ENCODE peak calls at places on chromosome 20, in seven cellular contexts. N is HepG2, R is sigmoid colon, J is fibroblast of lung, T is neural crest cell, H is GM13976, U is cardiac fibroblast. D is an unnamed sample.
A peak's percentile ranks its signal among the peaks of the same experiment; 100 is the strongest.

GRCh38 chr20:4153661-4154238 is 138.4 kb upstream of the RNF24 start:
- DNase-seq in H (no peak), T (no peak), N (no peak), R (peak; percentile 56), J (no peak), U (no peak), D (no peak)

GRCh38 chr20:44745560-44746366 is at the start of gene KCNK15:
- DNase-seq in J (peak; percentile 33), H (peak; percentile 64), U (peak; percentile 13), T (peak; percentile 14), N (no peak), R (peak; percentile 77), D (no peak)

GRCh38 chr20:61173966-61174725 is 77.9 kb upstream of the CDH4 start:
- DNase-seq in N (no peak), T (no peak), H (no peak), U (no peak), J (peak; percentile 72), R (no peak), D (peak; percentile 1)

GRCh38 chr20:10508060-10508459 is 73.0 kb downstream of the SLX4IP start:
- DNase-seq in J (no peak), T (no peak), N (no peak), H (no peak), U (peak; percentile 41), R (peak; percentile 84), D (no peak)

GRCh38 chr20:5041433-5041832 is 40.1 kb upstream of the SLC23A2 start:
- DNase-seq in R (no peak), U (peak; percentile 87), J (peak; percentile 12), H (no peak), N (no peak), T (peak; percentile 4), D (no peak)

GRCh38 chr20:4233520-4233919 is 218.2 kb upstream of the RNF24 start:
- DNase-seq in U (no peak), T (no peak), J (no peak), N (no peak), H (no peak), R (no peak), D (no peak)

GRCh38 chr20:20548527-20549266 is 163.7 kb downstream of the RALGAPA2 start:
- DNase-seq in H (no peak), N (peak; percentile 85), T (no peak), J (no peak), R (no peak), U (no peak), D (peak; percentile 98)

GRCh38 chr20:59032713-59033059 is 551 bp upstream of the ATP5F1E start:
- DNase-seq in H (no peak), T (no peak), J (peak; percentile 33), U (no peak), N (peak; percentile 54), R (no peak), D (no peak)

GRCh38 chr20:30484009-30484748 is 773.3 kb upstream of the DEFB115 start:
- DNase-seq in T (no peak), N (no peak), J (no peak), U (no peak), H (peak; percentile 1), R (no peak), D (no peak)

GRCh38 chr20:53660078-53660909 is 66.7 kb upstream of the ZNF217 start:
- DNase-seq in J (no peak), H (peak; percentile 52), U (peak; percentile 36), R (peak; percentile 71), N (no peak), T (no peak), D (no peak)

GRCh38 chr20:23193985-23194384 is 107.9 kb upstream of the CD93 start:
- DNase-seq in J (no peak), H (no peak), R (no peak), N (no peak), T (no peak), U (no peak), D (peak; percentile 83)

GRCh38 chr20:45934046-45934586 is 367 bp upstream of the PCIF1 start:
- DNase-seq in H (peak; percentile 73), R (peak; percentile 90), N (no peak), J (peak; percentile 52), U (peak; percentile 47), T (no peak), D (no peak)

GRCh38 chr20:61909028-61909427 is 156.7 kb downstream of the TAF4 start:
- DNase-seq in N (no peak), T (no peak), J (no peak), U (no peak), R (no peak), H (no peak), D (no peak)

GRCh38 chr20:18421608-18422007 is 45.2 kb downstream of the DZANK1 start:
- DNase-seq in T (no peak), U (no peak), N (no peak), R (no peak), J (no peak), H (no peak), D (no peak)

GRCh38 chr20:60199866-60200265 is 241.6 kb downstream of the CDH26 start:
- DNase-seq in N (no peak), J (no peak), R (no peak), H (no peak), U (no peak), T (no peak), D (no peak)

GRCh38 chr20:43541214-43541613 is 17.6 kb upstream of the SGK2 start:
- DNase-seq in J (peak; percentile 35), T (no peak), N (no peak), R (no peak), U (peak; percentile 80), H (no peak), D (peak; percentile 93)

DNA sequence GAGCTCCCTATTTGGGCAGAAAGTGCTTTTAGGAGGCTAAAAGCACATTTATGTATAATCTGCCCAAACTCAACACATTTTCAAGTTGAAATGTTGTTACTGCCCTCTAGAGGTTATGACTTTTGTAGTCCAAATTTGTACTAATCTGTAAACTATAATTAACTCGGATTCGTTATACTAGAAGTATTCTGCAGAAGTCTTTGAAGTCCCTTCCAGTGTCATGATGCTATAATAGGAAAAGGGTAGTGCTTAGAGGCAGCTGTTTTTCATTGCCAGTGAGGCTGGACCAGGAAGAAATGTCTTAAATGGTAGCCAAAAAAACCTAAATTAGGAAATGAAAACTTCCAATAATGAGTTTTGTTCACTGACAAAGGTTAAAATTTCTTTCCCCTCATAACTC is 44.8 kb upstream of the EMILIN3 start:
- DNase-seq in T (no peak), N (no peak), U (peak; percentile 61), R (no peak), H (no peak), J (peak; percentile 21), D (peak; percentile 39)
- TF ChIP-seq CTCF in T (peak; percentile 53), N (peak; percentile 42), U (peak; percentile 32), R (no peak), H (no peak), J (peak; percentile 23), D (peak; percentile 30)

DNA sequence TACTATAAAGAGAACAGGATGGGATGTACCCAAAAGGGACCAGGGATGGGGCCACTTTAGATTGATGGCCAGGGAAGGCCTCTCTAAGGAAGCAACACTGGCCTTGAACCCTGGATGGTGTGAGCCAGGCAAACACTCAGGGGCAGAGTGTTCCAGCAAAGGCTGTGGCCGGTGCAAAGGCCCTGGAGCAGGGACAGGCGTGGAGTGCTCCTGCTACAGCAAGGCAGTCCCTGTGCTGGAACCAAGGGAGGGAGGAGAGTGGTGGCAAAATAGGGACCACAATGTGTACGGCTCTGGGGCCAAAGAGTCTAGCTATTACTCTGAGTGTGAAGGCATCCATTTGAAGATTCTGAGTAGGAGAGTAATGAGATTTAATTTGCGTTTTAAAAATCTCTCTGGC is 131.6 kb downstream of the BMP7 start:
- DNase-seq in J (no peak), R (no peak), U (no peak), N (no peak), H (no peak), T (no peak), D (no peak)
- TF ChIP-seq CTCF in J (no peak), R (no peak), U (no peak), N (no peak), H (no peak), T (no peak), D (no peak)

GRCh38 chr20:42485566-42485965 is 704.1 kb downstream of the PTPRT start:
- DNase-seq in N (no peak), U (no peak), T (no peak), H (no peak), J (no peak), R (no peak), D (no peak)

GRCh38 chr20:42484790-42485365 is 704.8 kb downstream of the PTPRT start:
- DNase-seq in R (no peak), U (no peak), H (no peak), T (no peak), N (no peak), J (no peak), D (no peak)

GRCh38 chr20:42484335-42484734 is 705.4 kb downstream of the PTPRT start:
- DNase-seq in T (no peak), R (no peak), N (no peak), J (peak; percentile 2), U (peak; percentile 18), H (no peak), D (peak; percentile 8)

GRCh38 chr20:42482808-42483207 is 706.9 kb downstream of the PTPRT start:
- DNase-seq in T (no peak), N (no peak), H (no peak), R (no peak), U (no peak), J (no peak), D (no peak)

DNA sequence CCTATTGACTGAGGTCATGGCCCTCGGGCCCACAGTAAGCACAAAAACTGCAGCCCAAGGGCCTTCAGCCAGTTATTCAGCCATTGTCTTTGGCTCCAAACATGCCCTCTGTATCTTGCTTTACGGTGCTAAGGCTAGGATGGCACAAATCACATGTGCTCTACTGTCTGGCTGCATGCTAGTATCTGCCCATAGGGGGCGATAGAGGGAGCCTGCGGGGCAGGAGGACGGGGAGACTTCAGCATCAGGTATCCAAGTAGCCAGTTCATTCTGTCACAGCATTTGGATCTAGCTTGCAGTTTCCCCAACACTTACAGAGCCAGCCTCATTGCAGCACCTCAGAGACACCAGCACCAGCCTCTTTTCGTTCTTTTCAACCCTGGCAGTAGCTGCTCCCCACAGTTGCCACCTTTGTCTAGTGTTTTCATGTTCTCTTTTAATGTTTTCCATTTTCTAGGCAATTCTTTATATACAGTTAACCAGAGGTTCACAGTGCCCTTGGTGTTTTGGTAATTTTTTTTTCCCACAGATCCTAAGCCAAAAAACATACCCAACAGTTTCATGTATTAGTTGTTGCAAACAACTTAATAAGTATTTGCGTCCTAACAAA is 705.9 kb downstream of the PTPRT start:
- DNase-seq in R (no peak), N (peak; percentile 32), J (no peak), U (no peak), T (peak; percentile 29), H (no peak), D (no peak)
- TF ChIP-seq CTCF in R (no peak), N (peak; percentile 58), J (peak; percentile 14), U (peak; percentile 18), T (peak; percentile 60), H (no peak), D (no peak)

DNA sequence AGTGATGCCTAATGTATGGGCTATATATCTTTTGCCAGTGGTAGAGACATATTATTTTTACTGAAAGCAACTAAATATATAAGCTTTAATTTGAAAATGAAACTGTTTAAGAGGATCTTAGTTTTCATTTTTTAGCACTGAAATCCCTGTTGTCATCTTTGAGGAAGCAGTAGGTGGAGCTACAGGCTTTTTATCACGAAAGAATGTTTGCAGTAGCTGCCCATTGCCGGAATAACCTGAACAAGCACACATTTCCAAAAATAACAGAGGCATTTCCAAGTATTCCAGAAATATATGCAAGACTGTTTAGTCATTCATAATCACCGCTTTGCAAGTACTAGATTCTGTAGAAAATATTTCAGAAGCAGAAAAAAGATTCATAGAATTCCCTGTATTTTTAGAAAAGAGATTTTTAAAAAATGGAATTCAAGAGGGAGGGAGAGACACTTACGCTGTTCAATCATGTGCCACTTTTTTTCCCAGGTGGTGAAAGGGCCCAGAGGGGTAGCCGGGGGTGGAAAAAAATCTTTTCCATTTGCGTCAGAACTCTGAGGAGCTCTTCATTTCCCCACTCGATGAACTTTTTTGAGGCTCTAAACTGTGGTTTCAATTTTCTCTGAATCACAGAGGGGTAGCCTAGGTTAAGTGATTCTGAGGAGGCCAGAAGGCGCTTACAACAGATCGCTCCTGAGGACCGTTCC is 142.5 kb upstream of the FERMT1 start:
- DNase-seq in H (peak; percentile 27), N (peak; percentile 55), R (no peak), U (peak; percentile 91), J (peak; percentile 87), T (no peak), D (peak; percentile 77)
- TF ChIP-seq CTCF in H (peak; percentile 28), N (peak; percentile 67), R (no peak), U (peak; percentile 46), J (peak; percentile 52), T (peak; percentile 67), D (peak; percentile 52)

D was measured in bronchial epithelial cell.